ENCODE peak calls at places on chromosomes 6 and 20, in six cellular contexts. S is pancreas, E is iris pigment epithelial cell, H is mesendoderm, B is ovary, M is GM04504. G is an unnamed sample.

GRCh38 chr6:106181664-106182418 is 95.7 kb downstream of the PRDM1 start:
- DNase-seq in S (no peak), E (peak; percentile 86), H (no peak), B (no peak), M (peak; percentile 68), G (peak; percentile 47)

GRCh38 chr6:111938710-111939109 is 65.5 kb upstream of the FYN start:
- DNase-seq in S (no peak), E (peak; percentile 84), H (no peak), B (no peak), M (no peak), G (no peak)

GRCh38 chr6:147508871-147509608 is 550 bp downstream of the SAMD5 start:
- DNase-seq in S (no peak), E (no peak), H (no peak), B (peak; percentile 17), M (no peak), G (no peak)

GRCh38 chr6:22042713-22043112 is 254.1 kb downstream of the PRL start:
- DNase-seq in S (peak; percentile 18), E (no peak), H (no peak), B (peak; percentile 58), M (no peak), G (no peak)

GRCh38 chr6:64679411-64679810 is 1027.6 kb downstream of the EYS start:
- DNase-seq in S (no peak), E (no peak), H (no peak), B (no peak), M (no peak), G (no peak)

GRCh38 chr6:129069006-129069405 is 186.1 kb downstream of the LAMA2 start:
- DNase-seq in S (no peak), E (no peak), H (no peak), B (no peak), M (no peak), G (no peak)

GRCh38 chr6:108166664-108167448 is 1.0 kb downstream of the NR2E1 start:
- DNase-seq in S (no peak), E (no peak), H (no peak), B (no peak), M (no peak), G (no peak)

GRCh38 chr20:10562929-10563328 is 110.9 kb downstream of the JAG1 start:
- DNase-seq in S (no peak), E (peak; percentile 27), H (no peak), B (no peak), M (no peak), G (no peak)

GRCh38 chr6:49606696-49607390 is 29.8 kb downstream of the RHAG start:
- DNase-seq in S (peak; percentile 12), E (peak; percentile 76), H (peak; percentile 70), B (no peak), M (peak; percentile 67), G (peak; percentile 61)

GRCh38 chr20:9989066-9989724 is 45.6 kb upstream of the ANKEF1 start:
- DNase-seq in S (no peak), E (peak; percentile 76), H (no peak), B (no peak), M (peak; percentile 23), G (peak; percentile 5)

GRCh38 chr6:97077380-97077779 is 152.9 kb downstream of the KLHL32 start:
- DNase-seq in S (no peak), E (no peak), H (peak; percentile 56), B (no peak), M (no peak), G (no peak)

GRCh38 chr6:170524188-170524535 is 28.9 kb downstream of the PSMB1 start:
- DNase-seq in S (no peak), E (no peak), H (no peak), B (no peak), M (no peak), G (no peak)

GRCh38 chr6:53544500-53545308 is at the start of gene GCLC:
- DNase-seq in S (peak; percentile 93), E (peak; percentile 97), H (peak; percentile 98), B (peak; percentile 93), M (peak; percentile 85), G (peak; percentile 75)

GRCh38 chr6:34067814-34068213 is 78.1 kb downstream of the GRM4 start:
- DNase-seq in S (no peak), E (no peak), H (peak; percentile 42), B (no peak), M (no peak), G (no peak)

GRCh38 chr6:170172825-170173231 is 118.0 kb downstream of the DLL1 start:
- DNase-seq in S (no peak), E (no peak), H (no peak), B (peak; percentile 10), M (no peak), G (no peak)